ENCODE peak calls at places on chromosomes 4 and X, in five cellular contexts. W, G, R, O and Q are unnamed samples.

GRCh38 chr4:7649741-7650531 is 215.2 kb upstream of the PSAPL1 start:
- DNase-seq in W (peak), R (no peak), O (no peak), G (peak), Q (peak)

GRCh38 chr4:10115657-10116624 is 658 bp downstream of the WDR1 start:
- DNase-seq in W (peak), G (peak), R (peak), O (peak), Q (peak)

GRCh38 chr4:10856271-10856670 is 171.7 kb upstream of the CLNK start:
- DNase-seq in O (no peak), G (peak), R (no peak), W (no peak), Q (no peak)

GRCh38 chrX:153783378-153784013 is 2.7 kb downstream of the SRPK3 start:
- DNase-seq in G (no peak), W (no peak), R (no peak), O (no peak), Q (no peak)

GRCh38 chr4:42309571-42310260 is 87.6 kb upstream of the SHISA3 start:
- DNase-seq in G (no peak), R (no peak), O (no peak), W (no peak), Q (no peak)

GRCh38 chr4:92658318-92658717 is 354.6 kb downstream of the GRID2 start:
- DNase-seq in R (no peak), G (no peak), O (no peak), W (no peak), Q (no peak)

GRCh38 chr4:39568805-39569204 is 41.6 kb upstream of the UGDH start:
- DNase-seq in W (no peak), O (no peak), G (no peak), R (no peak), Q (no peak)

GRCh38 chr4:52910115-52910514 is 48.0 kb downstream of the RASL11B start:
- DNase-seq in R (no peak), W (no peak), G (no peak), O (no peak), Q (no peak)

GRCh38 chrX:78375894-78376293 is 48.5 kb upstream of the CYSLTR1 start:
- DNase-seq in R (no peak), W (no peak), G (no peak), O (no peak), Q (no peak)

GRCh38 chr4:159127745-159128518 is 25.1 kb downstream of the RAPGEF2 start:
- DNase-seq in W (no peak), R (no peak), G (no peak), O (no peak), Q (no peak)

GRCh38 chrX:26851981-26852380 is 611.2 kb downstream of the PPP4R3C start:
- DNase-seq in G (peak), O (no peak), W (no peak), R (peak), Q (no peak)

GRCh38 chrX:53088136-53088974 is 5.6 kb upstream of the KANTR start:
- DNase-seq in O (peak), G (peak), R (peak), W (peak), Q (peak)

GRCh38 chr4:42519803-42520417 is 122.6 kb downstream of the SHISA3 start:
- DNase-seq in R (peak), O (no peak), G (peak), W (no peak), Q (peak)

GRCh38 chr4:181685461-181685860 is 557.7 kb upstream of the TENM3 start:
- DNase-seq in G (peak), O (no peak), R (no peak), W (no peak), Q (no peak)

GRCh38 chr4:141002323-141002805 is 130.9 kb downstream of the RNF150 start:
- DNase-seq in W (no peak), O (peak), G (peak), R (no peak), Q (no peak)

GRCh38 chr4:20592666-20593065 is 107.6 kb upstream of the PACRGL start:
- DNase-seq in W (no peak), R (no peak), G (peak), O (no peak), Q (no peak)